ENCODE peak calls at places on chromosomes 6 and 20, in four cellular contexts. B, M, W and V are unnamed samples.

GRCh38 chr6:136524339-136524935 is 25.8 kb downstream of the MAP7 start:
- DNase-seq in W (peak; percentile 50), M (no peak), B (no peak), V (no peak)

GRCh38 chr6:37418727-37419126 is 14.3 kb upstream of the CMTR1 start:
- DNase-seq in M (no peak), W (no peak), B (no peak), V (no peak)

GRCh38 chr6:14458669-14459266 is 341.2 kb downstream of the CD83 start:
- DNase-seq in B (no peak), M (peak; percentile 38), W (peak; percentile 13), V (no peak)

GRCh38 chr6:49556429-49556837 is 6.0 kb downstream of the C6orf141 start:
- DNase-seq in W (peak; percentile 87), M (peak; percentile 41), B (peak; percentile 89), V (no peak)

GRCh38 chr6:69584536-69584912 is 212.3 kb downstream of the LMBRD1 start:
- DNase-seq in W (no peak), M (no peak), B (no peak), V (no peak)

GRCh38 chr6:169224716-169225115 is 28.9 kb downstream of the THBS2 start:
- DNase-seq in B (no peak), W (no peak), M (no peak), V (no peak)

GRCh38 chr6:126388235-126388634 is 48.3 kb downstream of the CENPW start:
- DNase-seq in W (no peak), B (no peak), M (no peak), V (no peak)

GRCh38 chr6:139323511-139324445 is 32.0 kb upstream of the TXLNB start:
- DNase-seq in W (peak; percentile 3), B (peak; percentile 7), M (no peak), V (no peak)

GRCh38 chr6:169689247-169689646 is 12.6 kb downstream of the WDR27 start:
- DNase-seq in M (no peak), B (no peak), W (no peak), V (no peak)

GRCh38 chr20:62900692-62901584 is 25.4 kb downstream of the DIDO1 start:
- DNase-seq in M (no peak), B (peak; percentile 70), W (peak; percentile 49), V (no peak)

GRCh38 chr6:101117397-101118185 is 236.5 kb upstream of the ASCC3 start:
- DNase-seq in B (no peak), W (peak; percentile 4), M (no peak), V (no peak)

GRCh38 chr6:148749678-148750077 is 2.8 kb downstream of the UST start:
- DNase-seq in B (no peak), M (no peak), W (no peak), V (no peak)

GRCh38 chr6:146861716-146862115 is 262.9 kb downstream of the ADGB start:
- DNase-seq in W (no peak), M (no peak), B (no peak), V (no peak)

GRCh38 chr6:138765896-138766487 is 7.6 kb upstream of the CCDC28A start:
- DNase-seq in B (peak; percentile 48), M (peak; percentile 63), W (peak; percentile 31), V (no peak)

GRCh38 chr6:44855562-44856494 is 468.3 kb downstream of the CDC5L start:
- DNase-seq in M (no peak), B (no peak), W (no peak), V (no peak)

GRCh38 chr6:60679175-60679574 is 1606.8 kb downstream of the KHDRBS2 start:
- DNase-seq in M (no peak), W (no peak), B (no peak), V (no peak)

GRCh38 chr6:118632359-118632758 is 19.0 kb downstream of the CEP85L start:
- DNase-seq in B (no peak), M (no peak), W (no peak), V (no peak)

GRCh38 chr6:97282238-97282725 is 734 bp downstream of the MMS22L start:
- DNase-seq in B (peak; percentile 9), W (no peak), M (peak; percentile 60), V (no peak)

GRCh38 chr20:63567382-63568169 is 6.5 kb downstream of the HELZ2 start:
- DNase-seq in M (no peak), B (no peak), W (no peak), V (peak; percentile 60)

GRCh38 chr6:116145786-116146675 is 20.1 kb upstream of the COL10A1 start:
- DNase-seq in B (peak; percentile 81), M (no peak), W (no peak), V (no peak)

GRCh38 chr6:170031096-170031471 is 259.8 kb downstream of the DLL1 start:
- DNase-seq in M (no peak), B (no peak), W (no peak), V (no peak)

GRCh38 chr6:55869731-55870130 is 5.7 kb downstream of the BMP5 start:
- DNase-seq in B (no peak), M (no peak), W (no peak), V (no peak)

GRCh38 chr6:16624631-16625299 is 136.5 kb downstream of the ATXN1 start:
- DNase-seq in B (no peak), M (no peak), W (no peak), V (no peak)

GRCh38 chr6:36314221-36315014 is 22.3 kb downstream of the BNIP5 start:
- DNase-seq in M (no peak), B (no peak), W (no peak), V (no peak)

GRCh38 chr20:18191336-18191735 is 53.7 kb downstream of the KAT14 start:
- DNase-seq in M (no peak), B (peak; percentile 18), W (no peak), V (no peak)

DNA sequence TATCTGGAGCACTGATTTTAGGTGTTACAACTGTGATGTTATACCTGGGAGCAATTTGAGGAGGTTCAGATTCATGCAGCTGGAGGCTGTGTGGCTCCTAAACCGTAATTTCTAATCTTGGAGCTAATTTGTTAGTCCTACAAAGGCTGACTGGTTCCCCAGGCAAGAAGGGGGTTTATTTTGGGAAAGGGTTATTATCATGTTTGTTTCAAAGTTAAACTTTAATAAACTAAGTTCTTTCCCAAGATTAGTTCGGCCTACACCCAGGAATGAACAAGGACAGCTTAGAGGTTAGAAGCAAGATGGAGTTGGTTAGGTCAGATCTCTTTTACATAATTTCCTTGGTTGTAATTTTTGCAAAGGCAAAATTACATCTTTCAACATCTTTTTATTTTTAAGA is 135.8 kb downstream of the MYO6 start:
- DNase-seq in W (no peak), B (no peak), M (no peak), V (no peak)
- TF ChIP-seq MAX in W (no peak), B (no peak), M (no peak), V (no peak)

DNA sequence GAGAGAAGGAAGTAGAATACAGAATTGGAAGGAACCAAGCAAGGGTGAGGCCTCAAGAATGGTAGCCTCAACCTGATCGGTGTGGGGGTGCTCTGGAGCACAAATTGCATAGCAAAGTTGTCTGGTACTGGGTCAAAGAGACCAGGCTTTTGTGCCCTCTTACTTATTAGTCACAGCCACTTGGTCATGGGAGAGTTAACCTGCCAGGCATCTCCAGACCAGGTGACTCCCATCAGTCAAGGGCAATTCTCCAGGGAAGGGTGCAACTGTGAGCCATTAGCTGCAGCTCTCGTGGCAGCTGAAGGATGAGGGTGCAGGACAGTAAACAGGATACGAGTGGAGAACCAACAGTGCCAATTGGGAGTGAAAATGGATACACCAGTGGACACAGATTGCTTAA is 47.7 kb upstream of the PLCB4 start:
- DNase-seq in M (no peak), B (no peak), W (no peak), V (no peak)
- TF ChIP-seq SMC3 in M (no peak), B (no peak), W (no peak), V (no peak)

GRCh38 chr6:143745160-143746133 is 67.7 kb downstream of the PHACTR2 start:
- DNase-seq in M (no peak), W (peak; percentile 88), B (peak; percentile 100), V (no peak)
- TF ChIP-seq MAX in M (no peak), W (no peak), B (peak; percentile 72), V (no peak)

GRCh38 chr6:137638926-137639706 is 144.9 kb upstream of the OLIG3 start:
- DNase-seq in W (no peak), M (no peak), B (no peak), V (no peak)

GRCh38 chr6:137637161-137637560 is 143.0 kb upstream of the OLIG3 start:
- DNase-seq in W (peak; percentile 35), B (peak; percentile 74), M (no peak), V (no peak)

GRCh38 chr6:137645850-137646249 is 151.7 kb upstream of the OLIG3 start:
- DNase-seq in M (no peak), W (no peak), B (no peak), V (no peak)

GRCh38 chr6:137640086-137640485 is 145.9 kb upstream of the OLIG3 start:
- DNase-seq in B (no peak), M (no peak), W (no peak), V (no peak)

GRCh38 chr6:137641474-137642077 is 147.4 kb upstream of the OLIG3 start:
- DNase-seq in W (peak; percentile 67), M (peak; percentile 52), B (peak; percentile 79), V (no peak)
- TF ChIP-seq SMC3 in W (peak; percentile 83), M (peak; percentile 71), B (peak; percentile 98), V (peak; percentile 83)